ENCODE peak calls at places on chromosomes 16 and 17, in nine cellular contexts. J is Panc1, E is OCI-LY7, B is A549, D is mucosa of descending colon, V is BJ, N is psoas muscle, L is choroid plexus epithelial cell, O is HL-60. U is an unnamed sample.

GRCh38 chr16:78668393-78668792 is 568.9 kb downstream of the WWOX start:
- DNase-seq in B (no peak), N (no peak), L (no peak), D (no peak), O (no peak), V (no peak), J (no peak), E (no peak), U (no peak)

GRCh38 chr17:56948491-56948890 is 12.4 kb downstream of the COIL start:
- DNase-seq in D (no peak), B (no peak), N (no peak), L (peak), E (no peak), V (no peak), J (no peak), O (no peak), U (no peak)

GRCh38 chr16:51159864-51160263 is 8.8 kb upstream of the SALL1 start:
- DNase-seq in E (no peak), O (no peak), B (no peak), N (no peak), J (no peak), L (no peak), D (no peak), V (no peak), U (no peak)

GRCh38 chr17:50056961-50057330 is 1.0 kb downstream of the ITGA3 start:
- DNase-seq in N (no peak), B (peak), L (peak), J (no peak), O (no peak), E (no peak), V (no peak), D (peak), U (no peak)

GRCh38 chr16:10265770-10266615 is 83.8 kb upstream of the GRIN2A start:
- DNase-seq in J (no peak), N (no peak), O (no peak), V (no peak), D (no peak), E (no peak), L (no peak), B (no peak), U (no peak)

GRCh38 chr16:2296662-2297505 is 29.0 kb upstream of the RNPS1 start:
- DNase-seq in J (peak), E (peak), V (no peak), N (no peak), B (peak), D (peak), O (no peak), L (peak), U (peak)

GRCh38 chr16:49608801-49609200 is 235.2 kb downstream of the C16orf78 start:
- DNase-seq in B (peak), O (no peak), N (peak), D (peak), J (no peak), L (peak), E (peak), V (no peak), U (no peak)

GRCh38 chr17:50311112-50311460 is 34.8 kb upstream of the XYLT2 start:
- DNase-seq in B (no peak), E (no peak), L (no peak), V (no peak), N (no peak), D (no peak), J (no peak), O (no peak), U (no peak)

GRCh38 chr16:629289-630023 is 1.3 kb upstream of the WFIKKN1 start:
- DNase-seq in B (no peak), O (no peak), N (peak), V (no peak), J (no peak), E (no peak), L (no peak), D (no peak), U (no peak)

GRCh38 chr17:13864551-13864950 is 204.8 kb upstream of the COX10 start:
- DNase-seq in L (peak), D (no peak), V (peak), B (no peak), J (no peak), O (no peak), E (no peak), N (no peak), U (no peak)
- H3K4me3 ChIP-seq in L (no peak), D (no peak), V (no peak), B (no peak), J (no peak), O (no peak), E (no peak), N (no peak), U (no peak)

GRCh38 chr17:40095356-40095943 is 4.9 kb downstream of the NR1D1 start:
- DNase-seq in L (no peak), D (no peak), J (no peak), O (no peak), N (peak), B (no peak), V (no peak), E (no peak), U (no peak)
- H3K4me3 ChIP-seq in L (no peak), D (no peak), J (no peak), O (no peak), N (peak), B (no peak), V (no peak), E (no peak), U (no peak)

GRCh38 chr16:47477680-47478079 is 16.5 kb downstream of the PHKB start:
- DNase-seq in J (no peak), N (no peak), O (no peak), D (no peak), B (no peak), V (no peak), L (peak), E (no peak), U (no peak)
- H3K4me3 ChIP-seq in J (no peak), N (no peak), O (no peak), D (no peak), B (no peak), V (no peak), L (no peak), E (no peak), U (no peak)

GRCh38 chr17:75722542-75723095 is 1.4 kb downstream of the ITGB4 start:
- DNase-seq in D (peak), V (no peak), N (no peak), L (no peak), B (no peak), J (no peak), E (no peak), O (no peak), U (no peak)
- H3K4me3 ChIP-seq in D (peak), V (no peak), N (no peak), L (no peak), B (peak), J (peak), E (no peak), O (no peak), U (no peak)

GRCh38 chr16:11328172-11329079 is 16.8 kb upstream of the RMI2 start:
- DNase-seq in E (peak), B (peak), V (peak), L (peak), O (no peak), N (peak), J (peak), D (peak), U (peak)

GRCh38 chr16:11326084-11326736 is 19.0 kb upstream of the RMI2 start:
- DNase-seq in V (no peak), B (no peak), J (no peak), L (no peak), O (no peak), N (no peak), D (no peak), E (no peak), U (no peak)

GRCh38 chr16:11325404-11326083 is 19.7 kb upstream of the RMI2 start:
- DNase-seq in L (no peak), O (no peak), E (peak), D (no peak), N (no peak), J (no peak), V (no peak), B (no peak), U (no peak)

GRCh38 chr16:11327277-11328171 is 17.7 kb upstream of the RMI2 start:
- DNase-seq in B (no peak), L (no peak), D (no peak), V (no peak), O (no peak), J (no peak), E (peak), N (no peak), U (no peak)

GRCh38 chr16:11326737-11327276 is 18.5 kb upstream of the RMI2 start:
- DNase-seq in E (no peak), B (no peak), N (no peak), D (no peak), O (no peak), L (no peak), J (no peak), V (no peak), U (no peak)
- H3K4me3 ChIP-seq in E (no peak), B (no peak), N (no peak), D (no peak), O (no peak), L (no peak), J (no peak), V (no peak), U (no peak)

DNA sequence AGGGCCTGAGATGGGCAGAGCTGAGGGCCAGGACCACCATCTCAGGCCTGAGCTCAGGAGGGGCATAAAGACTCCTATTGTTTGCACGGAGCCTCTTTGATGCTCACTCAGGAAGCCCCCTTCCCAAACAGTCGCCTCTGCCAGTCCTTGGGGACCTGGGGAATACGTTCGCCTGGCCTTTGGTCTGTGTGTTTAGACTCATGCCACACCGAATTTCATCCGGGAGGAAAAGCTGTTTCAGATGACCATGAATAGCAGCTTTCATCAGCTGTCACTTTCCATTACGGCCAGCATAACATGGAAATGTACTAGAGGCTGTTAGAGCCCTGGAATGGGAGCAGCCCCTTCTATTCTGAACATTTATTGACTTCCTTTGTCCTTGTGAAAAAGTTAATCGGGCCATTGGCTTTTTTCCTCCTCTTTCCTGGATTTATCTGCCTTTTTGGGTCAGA is 139.0 kb downstream of the HS3ST3A1 start:
- DNase-seq in N (no peak), V (no peak), D (no peak), J (no peak), O (no peak), B (no peak), L (no peak), E (no peak), U (no peak)
- H3K4me3 ChIP-seq in N (no peak), V (no peak), D (no peak), J (no peak), O (no peak), B (no peak), L (no peak), E (no peak), U (no peak)

GRCh38 chr17:17959520-17960361 is 12.5 kb downstream of the TOM1L2 start:
- DNase-seq in O (no peak), E (no peak), D (no peak), V (no peak), B (peak), N (no peak), J (peak), L (peak), U (peak)
- H3K4me3 ChIP-seq in O (no peak), E (peak), D (no peak), V (peak), B (peak), N (peak), J (peak), L (peak), U (no peak)